ENCODE peak calls at places on chromosomes 13 and 19, in five cellular contexts. P is cardiac muscle cell, N is heart left ventricle, J is PC-9, Y is AG04450. W is an unnamed sample.

GRCh38 chr13:114019367-114019766 is 45.5 kb upstream of the C13orf46 start:
- DNase-seq in Y (no peak), N (no peak), J (no peak), P (no peak), W (no peak)

GRCh38 chr13:70668293-70668692 is 560.0 kb upstream of the KLHL1 start:
- DNase-seq in Y (no peak), N (no peak), J (peak), P (no peak), W (peak)

GRCh38 chr19:55208880-55209429 is 346 bp downstream of the PTPRH start:
- DNase-seq in Y (no peak), P (no peak), N (no peak), J (peak), W (no peak)

GRCh38 chr19:45451181-45451849 is 16.5 kb upstream of the FOSB start:
- DNase-seq in J (peak), P (peak), Y (no peak), N (no peak), W (peak)

GRCh38 chr13:50543767-50544166 is 299.7 kb downstream of the DLEU7 start:
- DNase-seq in P (peak), N (no peak), Y (peak), J (no peak), W (no peak)

GRCh38 chr13:80685942-80686341 is 345.0 kb upstream of the SPRY2 start:
- DNase-seq in P (no peak), Y (no peak), J (no peak), N (no peak), W (no peak)

GRCh38 chr19:1668339-1669123 is 16.1 kb upstream of the TCF3 start:
- DNase-seq in J (no peak), N (no peak), Y (no peak), P (peak), W (no peak)

GRCh38 chr13:113082198-113083021 is 23.2 kb upstream of the F7 start:
- DNase-seq in Y (no peak), J (no peak), N (peak), P (no peak), W (no peak)

GRCh38 chr13:109874921-109875454 is 88.6 kb upstream of the IRS2 start:
- DNase-seq in J (peak), Y (no peak), N (peak), P (peak), W (no peak)

GRCh38 chr19:35345671-35346111 is 2.0 kb upstream of the FFAR1 start:
- DNase-seq in P (no peak), Y (no peak), N (no peak), J (no peak), W (no peak)

GRCh38 chr13:49657241-49657641 is 28.9 kb downstream of the ARL11 start:
- DNase-seq in Y (no peak), J (no peak), N (no peak), P (no peak), W (no peak)

GRCh38 chr13:89401209-89401810 is 1730.1 kb downstream of the SLITRK5 start:
- DNase-seq in P (peak), J (peak), N (no peak), Y (peak), W (peak)

GRCh38 chr19:10421981-10422461 is 1.7 kb downstream of the PDE4A start:
- DNase-seq in P (no peak), N (no peak), J (no peak), Y (no peak), W (no peak)

GRCh38 chr13:60591348-60591747 is 194.3 kb downstream of the TDRD3 start:
- DNase-seq in Y (no peak), N (no peak), P (peak), J (no peak), W (peak)

GRCh38 chr19:30784850-30785459 is 412.8 kb downstream of the ZNF536 start:
- DNase-seq in Y (no peak), J (no peak), P (peak), N (peak), W (no peak)

GRCh38 chr19:52138614-52139290 is 986 bp downstream of the ZNF616 start:
- DNase-seq in N (peak), Y (no peak), J (no peak), P (peak), W (no peak)

GRCh38 chr13:28045861-28046260 is 54.5 kb downstream of the FLT3 start:
- DNase-seq in N (no peak), Y (no peak), J (no peak), P (no peak), W (no peak)

GRCh38 chr13:45403081-45403480 is 15.1 kb downstream of the SLC25A30 start:
- DNase-seq in Y (no peak), J (no peak), P (no peak), N (no peak), W (no peak)
- H3K27ac ChIP-seq in Y (no peak), J (no peak), P (no peak), N (peak), W (no peak)

GRCh38 chr19:18543814-18544475 is 572 bp upstream of the FKBP8 start:
- DNase-seq in P (peak), N (peak), Y (no peak), J (peak), W (peak)
- H3K27ac ChIP-seq in P (no peak), N (peak), Y (peak), J (no peak), W (peak)

DNA sequence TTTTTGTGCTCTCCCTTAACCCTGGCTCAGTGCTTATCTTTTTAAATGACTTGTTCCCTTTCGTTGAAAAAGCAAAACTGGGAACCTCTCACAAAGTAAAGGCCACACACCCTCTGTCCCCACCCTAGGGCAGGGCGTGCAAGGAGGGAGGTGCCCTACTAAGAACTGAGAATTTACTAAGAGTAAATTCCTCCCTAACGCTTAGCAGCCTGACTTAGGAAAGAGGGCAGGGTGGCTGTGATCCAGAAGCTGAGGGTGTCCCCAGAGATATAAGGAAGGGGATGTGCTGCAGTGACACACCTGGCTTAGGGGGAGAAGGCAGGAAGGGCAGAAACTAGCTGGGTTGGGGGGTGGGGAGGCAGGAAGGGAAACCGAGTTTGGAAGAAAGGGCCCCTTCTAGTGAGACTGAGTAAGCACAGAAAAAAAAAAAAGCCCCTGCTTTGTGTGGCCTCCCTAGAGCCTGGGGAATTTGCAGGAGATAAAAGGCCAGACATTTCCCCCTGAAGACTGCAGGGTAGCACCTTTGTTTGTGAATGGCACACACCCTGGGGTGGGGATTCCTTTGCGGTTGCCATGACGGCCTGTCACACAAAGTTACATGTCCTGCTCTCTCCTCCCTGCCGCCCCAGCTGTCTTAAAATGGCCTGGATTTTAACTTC is 435.1 kb downstream of the EFNB2 start:
- DNase-seq in Y (no peak), P (no peak), J (peak), N (peak), W (no peak)
- H3K27ac ChIP-seq in Y (no peak), P (no peak), J (peak), N (no peak), W (peak)

GRCh38 chr13:92807343-92807742 is 419.3 kb upstream of the GPC6 start:
- DNase-seq in N (no peak), Y (no peak), J (no peak), P (peak), W (no peak)

GRCh38 chr13:92805766-92806165 is 420.8 kb upstream of the GPC6 start:
- DNase-seq in P (no peak), Y (no peak), N (no peak), J (no peak), W (no peak)

GRCh38 chr13:92806215-92806614 is 420.4 kb upstream of the GPC6 start:
- DNase-seq in Y (no peak), P (peak), J (no peak), N (no peak), W (no peak)

GRCh38 chr13:92804926-92805325 is 421.7 kb upstream of the GPC6 start:
- DNase-seq in P (no peak), Y (no peak), N (no peak), J (no peak), W (no peak)

DNA sequence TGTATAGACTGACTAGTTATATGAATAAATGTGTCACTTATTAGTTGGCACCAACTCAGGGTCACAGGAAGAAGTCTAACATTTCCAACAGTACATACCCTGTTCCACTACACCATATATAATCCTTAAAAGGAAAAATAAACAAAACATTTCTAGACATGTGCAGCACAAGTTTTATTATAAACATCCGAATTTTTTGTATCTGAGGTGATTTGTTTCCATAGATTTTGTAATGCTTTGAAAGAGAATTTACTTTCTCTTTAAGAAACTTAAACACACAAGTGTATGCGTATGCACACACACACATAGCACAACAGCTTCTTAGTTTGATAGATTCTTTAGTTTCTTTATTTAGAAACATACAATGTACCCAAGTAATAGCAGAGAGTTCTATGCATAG is 418.6 kb upstream of the GPC6 start:
- DNase-seq in P (no peak), J (no peak), N (no peak), Y (no peak), W (no peak)
- H3K27ac ChIP-seq in P (no peak), J (no peak), N (no peak), Y (no peak), W (no peak)

GRCh38 chr13:41708648-41709175 is 251.4 kb downstream of the RGCC start:
- DNase-seq in Y (no peak), J (no peak), N (peak), P (peak), W (no peak)

GRCh38 chr13:41709511-41709910 is 251.4 kb downstream of the VWA8 start:
- DNase-seq in J (no peak), P (peak), N (no peak), Y (no peak), W (no peak)

GRCh38 chr13:41700790-41701310 is 243.5 kb downstream of the RGCC start:
- DNase-seq in J (no peak), N (peak), Y (peak), P (peak), W (no peak)

GRCh38 chr13:41707192-41707858 is 250.0 kb downstream of the RGCC start:
- DNase-seq in N (no peak), Y (no peak), P (peak), J (no peak), W (no peak)

DNA sequence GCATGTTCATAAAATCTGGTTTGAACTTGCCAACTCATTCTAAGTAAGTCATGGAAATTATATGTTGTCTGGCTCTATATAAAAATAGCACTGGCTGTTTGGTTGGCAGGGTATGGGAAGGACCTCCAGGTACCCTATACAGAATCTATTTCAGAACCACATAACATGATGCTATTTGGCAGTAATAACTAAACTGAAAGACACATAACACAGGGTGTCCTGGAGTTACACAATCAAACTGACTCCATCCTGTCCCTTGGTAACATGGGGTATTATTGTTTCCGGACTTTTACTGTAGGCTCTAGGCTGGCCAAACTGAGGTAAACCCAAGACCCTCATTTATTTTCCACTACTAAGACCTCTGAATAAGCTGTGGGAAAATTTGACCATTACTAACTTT is 248.8 kb downstream of the RGCC start:
- DNase-seq in N (no peak), J (no peak), Y (no peak), P (peak), W (no peak)
- H3K27ac ChIP-seq in N (peak), J (no peak), Y (no peak), P (no peak), W (no peak)

GRCh38 chr13:33615436-33615835 is 202.5 kb upstream of the RFC3 start:
- DNase-seq in P (no peak), N (no peak), Y (no peak), J (no peak), W (no peak)

GRCh38 chr13:33606692-33607091 is 211.3 kb upstream of the RFC3 start:
- DNase-seq in P (peak), Y (no peak), N (no peak), J (no peak), W (no peak)

GRCh38 chr13:33610471-33611015 is 207.4 kb upstream of the RFC3 start:
- DNase-seq in J (no peak), N (peak), Y (no peak), P (peak), W (no peak)

GRCh38 chr13:33612641-33613638 is 205.0 kb upstream of the RFC3 start:
- DNase-seq in P (no peak), Y (no peak), N (no peak), J (no peak), W (no peak)

DNA sequence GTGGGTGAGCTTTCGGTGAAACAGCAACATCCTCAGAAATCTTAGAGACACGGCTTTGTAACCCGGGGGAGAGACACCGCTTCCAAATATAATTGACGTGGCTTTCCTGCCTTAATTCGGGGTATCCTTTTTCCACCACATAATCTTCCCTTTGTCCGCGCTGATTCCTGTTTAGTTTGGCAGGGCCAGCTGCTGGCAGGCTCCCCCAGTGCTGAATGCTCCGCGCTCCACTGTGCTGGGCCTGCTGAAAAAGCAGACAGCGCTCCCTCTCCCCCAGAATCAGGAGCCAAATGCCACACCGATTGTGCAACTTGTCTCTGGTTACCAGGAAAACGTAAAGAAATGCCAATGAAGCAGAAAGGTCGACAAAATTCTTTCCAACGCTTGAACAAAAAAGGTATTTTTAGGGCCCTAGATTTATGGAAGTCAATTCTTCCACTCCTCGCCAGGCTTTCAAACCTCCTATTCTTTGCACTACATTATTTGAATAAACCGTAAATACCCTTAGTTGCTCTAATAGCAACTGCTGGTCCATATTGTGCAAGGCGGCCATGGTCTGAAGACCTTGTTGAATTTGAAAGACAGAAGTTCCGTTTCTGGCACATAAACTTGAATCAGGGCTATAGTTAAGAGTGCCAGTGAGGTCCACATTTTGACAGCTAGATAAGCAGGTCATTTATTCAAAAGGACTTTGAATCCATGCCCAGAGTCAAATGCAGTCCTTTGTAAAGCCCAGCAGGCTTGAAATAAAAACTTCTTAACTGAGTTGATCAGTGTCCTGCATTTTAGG is 206.7 kb upstream of the RFC3 start:
- DNase-seq in N (peak), J (no peak), P (peak), Y (peak), W (no peak)
- H3K27ac ChIP-seq in N (peak), J (no peak), P (peak), Y (peak), W (peak)

DNA sequence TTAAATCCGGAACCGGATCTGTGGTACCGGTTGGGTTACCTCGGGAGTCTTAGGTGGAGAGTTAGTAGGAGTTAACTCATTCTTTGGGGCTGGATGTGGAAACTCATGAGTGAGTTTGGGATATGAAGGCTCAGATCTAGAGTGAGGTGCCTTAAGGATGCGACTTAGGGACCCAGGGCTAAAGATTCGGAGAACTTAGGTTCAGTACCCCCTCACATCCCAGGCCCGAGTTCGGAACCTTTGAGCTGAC is 317 bp downstream of the ACTMAP start:
- DNase-seq in P (no peak), J (no peak), N (no peak), Y (no peak), W (peak)
- H3K27ac ChIP-seq in P (peak), J (peak), N (peak), Y (peak), W (peak)

DNA sequence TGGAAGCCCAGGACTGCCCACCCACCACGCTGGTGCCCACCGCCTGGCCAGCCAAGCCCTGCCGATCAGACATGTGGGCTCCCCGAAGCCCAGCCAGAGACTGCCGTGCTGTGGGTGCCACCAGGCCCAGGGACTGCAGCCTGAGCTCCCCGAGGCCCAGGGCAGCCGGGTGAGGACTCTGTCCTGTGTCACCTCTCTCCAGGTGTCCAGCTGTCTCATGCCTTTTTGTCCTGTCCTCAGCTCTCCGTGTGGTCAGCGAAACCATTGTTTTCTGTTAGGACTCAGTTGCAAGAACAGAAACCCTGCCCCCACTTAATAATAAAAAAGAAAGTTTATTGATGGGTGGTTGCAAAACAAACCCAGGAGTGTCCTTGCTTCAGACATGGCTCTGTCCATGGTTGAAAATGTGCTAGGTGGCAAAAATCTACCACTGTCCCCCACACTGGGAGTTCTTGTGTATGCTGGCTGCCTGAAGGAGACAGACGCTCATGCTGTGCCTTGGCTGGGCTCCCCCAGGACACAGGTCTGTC is 9.9 kb downstream of the PLEKHF1 start:
- DNase-seq in J (no peak), N (no peak), Y (no peak), P (no peak), W (no peak)
- H3K27ac ChIP-seq in J (no peak), N (peak), Y (no peak), P (no peak), W (no peak)

W was measured in epithelial cell of prostate.